ENCODE peak calls at places on chromosome 7, in seven cellular contexts. G, Q, R, B, W, D and Z are unnamed samples.

GRCh38 chr7:16531682-16532081 is 5.1 kb downstream of the LRRC72 start:
- DNase-seq in G (no peak), W (no peak), Q (no peak), B (no peak), R (no peak), D (no peak), Z (no peak)

GRCh38 chr7:17912536-17913235 is 27.6 kb downstream of the SNX13 start:
- DNase-seq in Q (no peak), B (no peak), G (no peak), D (no peak), R (no peak), W (no peak), Z (no peak)

GRCh38 chr7:27185013-27185707 is at the start of gene HOXA11:
- DNase-seq in W (no peak), G (no peak), R (no peak), B (peak), Q (no peak), D (no peak), Z (no peak)

GRCh38 chr7:135645296-135645904 is 16.9 kb upstream of the STMP1 start:
- DNase-seq in G (no peak), D (peak), W (no peak), B (peak), R (no peak), Q (no peak), Z (no peak)

GRCh38 chr7:155722118-155722517 is 77.7 kb downstream of the RBM33 start:
- DNase-seq in Q (no peak), W (no peak), R (no peak), D (no peak), B (no peak), G (no peak), Z (no peak)

GRCh38 chr7:14381306-14381705 is 391.8 kb upstream of the ETV1 start:
- DNase-seq in B (no peak), R (no peak), W (no peak), G (no peak), Q (no peak), D (no peak), Z (no peak)

GRCh38 chr7:8197994-8198698 is 63.8 kb downstream of the ICA1 start:
- DNase-seq in R (peak), Q (no peak), W (peak), D (no peak), G (no peak), B (no peak), Z (no peak)

GRCh38 chr7:98214811-98215321 is 3.6 kb downstream of the BHLHA15 start:
- DNase-seq in R (no peak), B (no peak), Q (no peak), G (no peak), D (no peak), W (no peak), Z (no peak)

GRCh38 chr7:138866353-138866752 is 68.4 kb upstream of the ATP6V0A4 start:
- DNase-seq in B (no peak), Q (no peak), W (no peak), G (no peak), R (no peak), D (no peak), Z (no peak)

GRCh38 chr7:2893411-2893861 is 49.3 kb upstream of the GNA12 start:
- DNase-seq in R (no peak), B (no peak), D (no peak), W (no peak), G (no peak), Q (no peak), Z (no peak)

GRCh38 chr7:118183254-118183585 is 744 bp upstream of the LSM8 start:
- DNase-seq in R (no peak), D (peak), W (no peak), G (no peak), B (no peak), Q (no peak), Z (no peak)

GRCh38 chr7:1156782-1157535 is 3.0 kb downstream of the ZFAND2A start:
- DNase-seq in R (no peak), W (no peak), G (no peak), B (no peak), D (no peak), Q (no peak), Z (no peak)

GRCh38 chr7:117870405-117870905 is 2.8 kb downstream of the CTTNBP2 start:
- DNase-seq in G (no peak), R (no peak), D (no peak), B (no peak), W (no peak), Q (no peak), Z (no peak)

GRCh38 chr7:112238852-112239610 is 32.5 kb downstream of the ZNF277 start:
- DNase-seq in G (peak), Q (no peak), W (no peak), R (no peak), B (no peak), D (no peak), Z (no peak)

GRCh38 chr7:121604627-121605296 is 208.7 kb upstream of the FAM3C start:
- DNase-seq in Q (no peak), B (no peak), D (no peak), W (no peak), G (peak), R (no peak), Z (no peak)

GRCh38 chr7:151873402-151873965 is 3.4 kb downstream of the PRKAG2 start:
- DNase-seq in D (no peak), W (no peak), Q (no peak), R (no peak), B (no peak), G (no peak), Z (no peak)

GRCh38 chr7:138243430-138243829 is 167.2 kb downstream of the AKR1D1 start:
- DNase-seq in W (no peak), B (peak), Q (no peak), D (peak), R (no peak), G (no peak), Z (no peak)

GRCh38 chr7:1026721-1027151 is 17.6 kb upstream of the GPR146 start:
- DNase-seq in D (no peak), Q (no peak), W (no peak), R (no peak), G (no peak), B (no peak), Z (no peak)

GRCh38 chr7:151447312-151447711 is 7.4 kb upstream of the CRYGN start:
- DNase-seq in Q (no peak), B (no peak), D (no peak), G (no peak), W (no peak), R (no peak), Z (no peak)

GRCh38 chr7:2242541-2243482 is 786 bp downstream of the NUDT1 start:
- DNase-seq in W (no peak), D (no peak), B (no peak), R (peak), Q (no peak), G (no peak), Z (no peak)

GRCh38 chr7:42272793-42273665 is 36.0 kb upstream of the GLI3 start:
- DNase-seq in W (no peak), G (no peak), D (no peak), Q (no peak), R (no peak), B (no peak), Z (no peak)

GRCh38 chr7:19944363-19945120 is 171.1 kb upstream of the TMEM196 start:
- DNase-seq in R (no peak), Q (no peak), W (no peak), B (no peak), D (no peak), G (no peak), Z (no peak)

GRCh38 chr7:27175626-27176342 is 1.7 kb upstream of the HOXA10 start:
- DNase-seq in B (no peak), G (no peak), D (no peak), W (no peak), Q (no peak), R (no peak), Z (no peak)

GRCh38 chr7:23216021-23216420 is 30.6 kb upstream of the GPNMB start:
- DNase-seq in G (no peak), W (no peak), R (no peak), Q (no peak), B (no peak), D (no peak), Z (no peak)

GRCh38 chr7:38756521-38756920 is 125.3 kb upstream of the AMPH start:
- DNase-seq in B (no peak), R (no peak), Q (no peak), G (no peak), W (no peak), D (no peak), Z (no peak)